ENCODE peak calls at places on chromosome 12, in nine cellular contexts. T is EH; P is T-cell; I is AG04450; F is H7; Y is stimulated activated CD8-positive, alpha-beta memory T cell treated with anti-CD3 and anti-CD28 coated beads, Interleukin-15, amount 100 ng/mL, for 24 hours; M is RPMI7951; C is activated T-helper 1 cell treated with anti-CD3 and anti-CD28 coated beads, Interleukin-12 subunit alpha, Interleukin-12 subunit beta, Interleukin-2, Interleukin-4 antibody, amounts not matched to agents 30 ng/mL and 10 ng/mL and 1 ng/mL, durations not matched to agents 14 hours and 24 hours and 36 hours; B is RWPE1. S is an unnamed sample.

GRCh38 chr12:16880864-16881285 is 274.9 kb upstream of the LMO3 start:
- DNase-seq in B (no peak), C (no peak), M (no peak), F (peak; percentile 21), T (no peak), P (no peak), I (no peak), Y (no peak), S (peak; percentile 27)

GRCh38 chr12:69739287-69740191 is 879 bp downstream of the RAB3IP start:
- DNase-seq in C (peak; percentile 54), P (peak; percentile 57), Y (peak; percentile 21), M (peak; percentile 35), F (peak; percentile 55), I (no peak), T (peak; percentile 24), B (peak; percentile 34), S (peak; percentile 47)

GRCh38 chr12:104605685-104606084 is 148.9 kb downstream of the CHST11 start:
- DNase-seq in C (no peak), I (no peak), M (no peak), T (peak; percentile 22), F (peak; percentile 46), B (no peak), Y (no peak), P (no peak), S (no peak)

GRCh38 chr12:22287056-22287455 is 47.5 kb downstream of the ST8SIA1 start:
- DNase-seq in C (no peak), T (no peak), Y (no peak), I (no peak), M (no peak), F (no peak), B (no peak), P (no peak), S (no peak)

GRCh38 chr12:119746169-119746568 is 78.2 kb downstream of the PRKAB1 start:
- DNase-seq in F (no peak), I (no peak), M (no peak), B (no peak), T (no peak), Y (no peak), C (no peak), P (no peak), S (no peak)

GRCh38 chr12:131052063-131052781 is 98.5 kb downstream of the ADGRD1 start:
- DNase-seq in I (no peak), C (no peak), M (no peak), F (peak; percentile 19), T (no peak), Y (no peak), B (no peak), P (no peak), S (no peak)

GRCh38 chr12:57477710-57478681 is 1.7 kb downstream of the ARHGAP9 start:
- DNase-seq in I (no peak), P (peak; percentile 17), C (peak; percentile 46), F (no peak), B (no peak), Y (no peak), M (no peak), T (peak; percentile 44), S (no peak)

GRCh38 chr12:125129592-125130255 is 64.5 kb downstream of the AACS start:
- DNase-seq in T (no peak), C (no peak), I (no peak), P (no peak), M (no peak), B (no peak), F (no peak), Y (no peak), S (no peak)

GRCh38 chr12:63301311-63301710 is 150.3 kb upstream of the AVPR1A start:
- DNase-seq in Y (no peak), F (no peak), B (no peak), T (peak; percentile 29), P (no peak), I (no peak), C (no peak), M (peak; percentile 38), S (no peak)

GRCh38 chr12:97164936-97165335 is 257.9 kb downstream of the NEDD1 start:
- DNase-seq in M (no peak), I (no peak), P (no peak), Y (no peak), F (no peak), C (no peak), T (no peak), B (no peak), S (no peak)

GRCh38 chr12:89507015-89507824 is 17.4 kb downstream of the GALNT4 start:
- DNase-seq in T (no peak), P (no peak), I (no peak), M (no peak), Y (no peak), B (no peak), C (no peak), F (no peak), S (no peak)

GRCh38 chr12:473198-473597 is 13.5 kb downstream of the B4GALNT3 start:
- DNase-seq in F (no peak), T (no peak), C (no peak), I (no peak), M (no peak), B (no peak), P (no peak), Y (no peak), S (no peak)

GRCh38 chr12:55931780-55932545 is 1.0 kb downstream of the DGKA start:
- DNase-seq in I (no peak), P (no peak), B (no peak), C (no peak), Y (no peak), M (peak; percentile 40), F (peak; percentile 93), T (peak; percentile 56), S (peak; percentile 85)

GRCh38 chr12:5244513-5244972 is 187.4 kb upstream of the NTF3 start:
- DNase-seq in C (no peak), T (peak; percentile 54), F (no peak), Y (no peak), B (no peak), I (no peak), P (no peak), M (no peak), S (no peak)

GRCh38 chr12:113899042-113899843 is 66.9 kb downstream of the RBM19 start:
- DNase-seq in C (no peak), M (no peak), F (no peak), T (no peak), I (no peak), P (no peak), Y (no peak), B (no peak), S (no peak)

GRCh38 chr12:122052285-122052684 is 26.3 kb upstream of the MLXIP start:
- DNase-seq in B (no peak), Y (no peak), I (no peak), T (no peak), C (no peak), M (no peak), F (no peak), P (no peak), S (no peak)

GRCh38 chr12:68792952-68793351 is 15.0 kb upstream of the MDM2 start:
- DNase-seq in T (peak; percentile 65), F (peak; percentile 77), C (no peak), M (peak; percentile 50), Y (no peak), I (no peak), B (peak; percentile 89), P (no peak), S (peak; percentile 89)

GRCh38 chr12:13887774-13888388 is 93.5 kb downstream of the GRIN2B start:
- DNase-seq in C (no peak), F (no peak), M (no peak), B (no peak), P (no peak), I (no peak), T (no peak), Y (no peak), S (no peak)

GRCh38 chr12:56487448-56488040 is 417 bp downstream of the GLS2 start:
- DNase-seq in F (peak; percentile 83), P (no peak), T (peak; percentile 21), C (peak; percentile 9), M (no peak), I (no peak), B (peak; percentile 8), Y (no peak), S (peak; percentile 61)

GRCh38 chr12:54386781-54387467 is 2.4 kb upstream of the ZNF385A start:
- DNase-seq in Y (no peak), T (no peak), C (no peak), M (no peak), F (no peak), P (no peak), I (no peak), B (no peak), S (no peak)

GRCh38 chr12:50104614-50105366 is 982 bp downstream of the GPD1 start:
- DNase-seq in I (no peak), M (no peak), Y (no peak), B (no peak), T (no peak), C (no peak), P (no peak), F (no peak), S (no peak)

GRCh38 chr12:45634273-45634917 is 95.1 kb upstream of the ARID2 start:
- DNase-seq in F (peak; percentile 46), P (no peak), M (no peak), B (no peak), I (no peak), Y (no peak), C (no peak), T (no peak), S (no peak)

GRCh38 chr12:72207756-72208155 is 64.4 kb upstream of the TRHDE start:
- DNase-seq in M (no peak), F (no peak), Y (no peak), P (no peak), T (peak; percentile 6), C (no peak), B (no peak), I (no peak), S (no peak)

GRCh38 chr12:57837779-57838562 is 8.6 kb downstream of the CTDSP2 start:
- DNase-seq in C (no peak), Y (no peak), I (no peak), B (peak; percentile 37), T (peak; percentile 85), P (peak; percentile 4), M (peak; percentile 75), F (no peak), S (peak; percentile 47)